ENCODE peak calls at places on chromosomes 6 and 20, in six cellular contexts. H is HepG2, L is K562, N is H1, K is GM12878, D is SK-N-SH. Y is an unnamed sample.

GRCh38 chr6:86031713-86032112 is 389.0 kb upstream of the SYNCRIP start:
- DNase-seq in D (no peak), L (no peak), N (no peak), K (no peak), H (no peak), Y (no peak)

GRCh38 chr20:38272961-38273360 is 12.4 kb upstream of the KIAA1755 start:
- DNase-seq in K (no peak), N (no peak), D (no peak), H (no peak), L (no peak), Y (no peak)

GRCh38 chr6:168884646-168885086 is 369.0 kb downstream of the THBS2 start:
- DNase-seq in H (peak; percentile 32), K (no peak), N (no peak), L (peak; percentile 88), D (peak; percentile 95), Y (peak; percentile 63)

GRCh38 chr6:41071923-41072835 is at the start of gene OARD1:
- DNase-seq in H (peak; percentile 99), D (peak; percentile 90), L (peak; percentile 79), N (peak; percentile 98), K (peak; percentile 97), Y (peak; percentile 83)

GRCh38 chr6:138689849-138690248 is 83.7 kb upstream of the CCDC28A start:
- DNase-seq in K (no peak), L (no peak), H (no peak), N (no peak), D (no peak), Y (no peak)

GRCh38 chr20:45100563-45101245 is at the start of gene KCNS1:
- DNase-seq in D (peak; percentile 40), H (peak; percentile 25), L (peak; percentile 52), K (no peak), N (peak; percentile 34), Y (no peak)

GRCh38 chr6:169805242-169805838 is 53.9 kb downstream of the ERMARD start:
- DNase-seq in D (no peak), H (no peak), L (no peak), N (no peak), K (no peak), Y (no peak)

GRCh38 chr20:23225407-23226060 is 125.1 kb upstream of the NXT1 start:
- DNase-seq in H (no peak), L (peak; percentile 16), N (no peak), D (no peak), K (no peak), Y (peak; percentile 100)

GRCh38 chr6:122663981-122664380 is 53.8 kb downstream of the PKIB start:
- DNase-seq in H (no peak), K (no peak), L (no peak), D (no peak), N (no peak), Y (no peak)

GRCh38 chr6:101878554-101879276 is 485.2 kb downstream of the GRIK2 start:
- DNase-seq in N (no peak), L (no peak), H (no peak), D (no peak), K (no peak), Y (no peak)

GRCh38 chr6:37822851-37823682 is 3.5 kb downstream of the ZFAND3 start:
- DNase-seq in H (peak; percentile 44), N (no peak), L (peak; percentile 44), K (no peak), D (no peak), Y (no peak)

GRCh38 chr6:86937219-86938079 is at the start of gene HTR1E:
- DNase-seq in H (peak; percentile 42), N (no peak), L (peak; percentile 70), K (no peak), D (peak; percentile 86), Y (no peak)

GRCh38 chr20:52242237-52243230 is 51.0 kb upstream of the ZFP64 start:
- DNase-seq in D (peak; percentile 29), N (no peak), L (peak; percentile 18), H (no peak), K (no peak), Y (no peak)

GRCh38 chr6:32169211-32169610 is 4.8 kb downstream of the EGFL8 start:
- DNase-seq in K (no peak), H (no peak), N (no peak), D (no peak), L (peak; percentile 27), Y (no peak)

GRCh38 chr20:14142964-14143627 is 147.8 kb downstream of the MACROD2 start:
- DNase-seq in D (peak; percentile 17), H (no peak), L (no peak), K (no peak), N (no peak), Y (no peak)

GRCh38 chr20:48583171-48583570 is 244.6 kb downstream of the PREX1 start:
- DNase-seq in H (no peak), K (no peak), L (no peak), D (no peak), N (no peak), Y (no peak)

GRCh38 chr20:14792915-14793314 is 455.5 kb upstream of the FLRT3 start:
- DNase-seq in K (no peak), H (no peak), D (no peak), L (no peak), N (no peak), Y (no peak)

GRCh38 chr6:106309766-106310373 is 15.7 kb downstream of the ATG5 start:
- DNase-seq in D (no peak), N (no peak), L (no peak), K (no peak), H (peak; percentile 9), Y (no peak)

GRCh38 chr6:40996591-40997247 is 42.3 kb downstream of the UNC5CL start:
- DNase-seq in D (no peak), L (no peak), K (no peak), H (peak; percentile 69), N (no peak), Y (no peak)

GRCh38 chr6:132261354-132261753 is 139.9 kb downstream of the MOXD1 start:
- DNase-seq in L (no peak), N (no peak), K (no peak), D (no peak), H (no peak), Y (no peak)

GRCh38 chr6:22958677-22959076 is 389.3 kb downstream of the HDGFL1 start:
- DNase-seq in L (no peak), N (no peak), K (no peak), D (no peak), H (no peak), Y (no peak)

GRCh38 chr6:162856885-162857284 is 129.1 kb downstream of the PACRG start:
- DNase-seq in H (peak; percentile 64), K (no peak), D (peak; percentile 79), L (no peak), N (peak; percentile 58), Y (no peak)

GRCh38 chr6:44824567-44824966 is 437.1 kb downstream of the CDC5L start:
- DNase-seq in K (no peak), N (no peak), D (no peak), H (no peak), L (no peak), Y (no peak)

GRCh38 chr6:156880913-156881312 is 103.7 kb downstream of the ARID1B start:
- DNase-seq in N (no peak), L (no peak), D (no peak), K (no peak), H (no peak), Y (no peak)

GRCh38 chr20:61771805-61772350 is 293.8 kb downstream of the TAF4 start:
- DNase-seq in L (no peak), D (no peak), N (no peak), K (no peak), H (peak; percentile 91), Y (no peak)

GRCh38 chr20:49989234-49990065 is 6.7 kb downstream of the SNAI1 start:
- DNase-seq in N (no peak), L (peak; percentile 67), K (no peak), H (no peak), D (peak; percentile 71), Y (no peak)

GRCh38 chr6:36969240-36969691 is 14.7 kb downstream of the PI16 start:
- DNase-seq in L (no peak), D (no peak), K (no peak), H (no peak), N (no peak), Y (no peak)

GRCh38 chr20:41619360-41620115 is 1.4 kb upstream of the CHD6 start:
- DNase-seq in K (no peak), H (no peak), D (peak; percentile 30), L (no peak), N (no peak), Y (no peak)

DNA sequence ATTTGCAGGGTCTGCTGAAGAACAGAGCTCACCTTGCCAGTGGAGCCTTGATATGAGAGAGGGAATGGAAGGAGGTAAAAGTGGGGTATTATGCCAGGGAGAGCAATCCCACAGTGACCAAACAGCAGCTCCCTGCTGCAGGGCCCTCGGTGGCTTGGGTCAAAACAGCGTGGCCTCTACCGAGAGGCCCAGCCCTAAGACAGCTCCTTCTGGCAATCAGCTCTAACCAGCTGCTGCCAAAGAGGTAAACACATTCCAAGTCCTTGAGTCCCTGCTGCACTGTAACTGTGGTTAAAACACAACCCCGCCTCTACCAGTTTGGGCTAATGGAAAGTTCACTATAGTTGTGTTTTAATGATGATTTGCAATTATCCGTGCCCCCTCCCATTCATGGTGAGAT is 1.4 kb upstream of the DAAM2 start:
- DNase-seq in D (no peak), H (no peak), L (no peak), N (no peak), K (no peak), Y (no peak)
- TF ChIP-seq GABPA in D (no peak), H (no peak), L (no peak), N (no peak), K (no peak), Y (no peak)

GRCh38 chr6:158780963-158781691 is 38.0 kb downstream of the EZR start:
- DNase-seq in K (no peak), L (no peak), N (no peak), D (no peak), H (no peak), Y (no peak)
- TF ChIP-seq POLR2AphosphoS5 in K (no peak), L (no peak), N (no peak), D (no peak), H (no peak), Y (no peak)

GRCh38 chr6:109236140-109237081 is 141.1 kb downstream of the CEP57L1 start:
- DNase-seq in L (peak; percentile 71), H (peak; percentile 46), D (no peak), N (peak; percentile 58), K (no peak), Y (no peak)
- TF ChIP-seq GABPA in L (no peak), H (no peak), D (no peak), N (no peak), K (no peak), Y (no peak)

GRCh38 chr6:17872908-17873307 is 114.5 kb downstream of the KIF13A start:
- DNase-seq in L (no peak), K (no peak), H (no peak), N (no peak), D (no peak), Y (no peak)
- TF ChIP-seq POLR2AphosphoS5 in L (no peak), K (no peak), H (no peak), N (no peak), D (no peak), Y (no peak)